ENCODE peak calls at places on chromosome 21, in ten cellular contexts. C is fibroblast of lung; R is uterus; A is tibial nerve; E is hepatocyte; J is tibial artery; T is CD8-positive, alpha-beta memory T cell; X is right cardiac atrium; K is left ventricle myocardium inferior; Y is esophagus muscularis mucosa. B is an unnamed sample. For H3K4me1 and H3K27me3, the result is how much of the 10 kb centered on the place peaks cover.

GRCh38 chr21:40631201-40631600 is 215.8 kb downstream of the DSCAM start:
- DNase-seq in Y (no peak), T (no peak), R (no peak), K (no peak), J (no peak), C (peak), X (no peak), A (no peak), E (no peak), B (no peak)

GRCh38 chr21:42200906-42201614 is 17.9 kb upstream of the ABCG1 start:
- DNase-seq in A (no peak), K (no peak), E (no peak), J (no peak), R (no peak), T (no peak), X (no peak), Y (no peak), C (no peak), B (no peak)

GRCh38 chr21:33075128-33075527 is 5.2 kb downstream of the OLIG1 start:
- DNase-seq in C (no peak), X (no peak), A (no peak), T (no peak), Y (no peak), K (no peak), E (peak), R (no peak), J (no peak), B (no peak)

GRCh38 chr21:18244721-18245486 is at the start of gene CHODL:
- DNase-seq in K (peak), J (peak), E (peak), X (peak), Y (no peak), T (no peak), A (no peak), C (peak), R (no peak), B (no peak)

GRCh38 chr21:42547001-42547905 is 33.6 kb downstream of the SLC37A1 start:
- DNase-seq in T (no peak), Y (no peak), J (no peak), X (no peak), C (no peak), A (no peak), R (no peak), E (no peak), K (no peak), B (no peak)

GRCh38 chr21:17387030-17387617 is 125.7 kb upstream of the CXADR start:
- DNase-seq in C (peak), J (no peak), A (no peak), Y (no peak), K (no peak), T (peak), E (peak), X (no peak), R (peak), B (peak)

GRCh38 chr21:44995257-44995941 is 55.6 kb downstream of the SLX9 start:
- DNase-seq in T (no peak), C (no peak), E (no peak), A (no peak), R (no peak), X (peak), J (no peak), K (no peak), Y (no peak), B (no peak)

GRCh38 chr21:43984905-43985689 is 27.0 kb upstream of the TRAPPC10 start:
- DNase-seq in E (no peak), Y (no peak), R (no peak), X (no peak), J (no peak), K (no peak), A (no peak), C (peak), T (no peak), B (no peak)

GRCh38 chr21:23950344-23950743 is 1656.9 kb downstream of the MRPL39 start:
- DNase-seq in K (no peak), E (no peak), A (no peak), C (no peak), Y (no peak), X (no peak), J (no peak), T (no peak), R (no peak), B (no peak)

GRCh38 chr21:45695086-45695485 is 51.6 kb downstream of the PCBP3 start:
- DNase-seq in Y (no peak), X (no peak), C (no peak), K (no peak), R (no peak), T (no peak), E (no peak), J (no peak), A (no peak), B (no peak)

GRCh38 chr21:17780539-17780938 is 38.6 kb downstream of the C21orf91 start:
- DNase-seq in K (no peak), A (no peak), E (no peak), X (no peak), Y (no peak), R (no peak), C (peak), J (no peak), T (peak), B (peak)

GRCh38 chr21:27802816-27803475 is 836.1 kb upstream of the ADAMTS5 start:
- DNase-seq in A (no peak), T (no peak), C (no peak), E (peak), X (no peak), J (no peak), K (no peak), R (peak), Y (no peak), B (no peak)

GRCh38 chr21:42150458-42151085 is 68.4 kb upstream of the ABCG1 start:
- DNase-seq in C (no peak), R (no peak), J (no peak), Y (no peak), X (no peak), E (no peak), A (no peak), T (no peak), K (no peak), B (no peak)

GRCh38 chr21:37153193-37153934 is 80.3 kb downstream of the TTC3 start:
- DNase-seq in A (no peak), R (peak), T (no peak), C (peak), Y (no peak), X (no peak), K (no peak), J (no peak), E (peak), B (no peak)

GRCh38 chr21:43626390-43626789 is 32.9 kb downstream of the HSF2BP start:
- DNase-seq in X (no peak), A (no peak), R (no peak), C (peak), K (no peak), E (peak), Y (no peak), J (no peak), T (no peak), B (no peak)

GRCh38 chr21:44907966-44908364 is 12.7 kb downstream of the ITGB2 start:
- DNase-seq in Y (no peak), E (no peak), R (no peak), C (no peak), J (no peak), T (no peak), X (peak), K (no peak), A (no peak), B (no peak)

GRCh38 chr21:16551101-16551695 is 821.4 kb downstream of the USP25 start:
- DNase-seq in E (no peak), T (no peak), R (no peak), X (no peak), Y (no peak), C (no peak), J (no peak), K (no peak), A (no peak), B (no peak)

GRCh38 chr21:44065428-44065827 is 41.8 kb upstream of the PWP2 start:
- DNase-seq in T (peak), A (no peak), X (no peak), R (no peak), J (no peak), Y (no peak), C (peak), K (no peak), E (no peak), B (peak)

GRCh38 chr21:46608672-46609111 is 3.8 kb upstream of the S100B start:
- DNase-seq in E (no peak), K (no peak), J (no peak), R (no peak), T (no peak), C (no peak), Y (no peak), X (no peak), A (no peak), B (no peak)

GRCh38 chr21:45586289-45586858 is 44.1 kb upstream of the SLC19A1 start:
- DNase-seq in R (no peak), X (no peak), T (no peak), K (no peak), J (no peak), C (no peak), Y (no peak), A (no peak), E (no peak), B (no peak)

GRCh38 chr21:14453339-14453738 is 70.4 kb upstream of the HSPA13 start:
- DNase-seq in Y (no peak), T (no peak), R (no peak), A (no peak), X (no peak), J (no peak), C (no peak), E (peak), K (no peak), B (no peak)

GRCh38 chr21:33124879-33125278 is 54.9 kb downstream of the OLIG1 start:
- DNase-seq in R (no peak), J (no peak), A (no peak), X (no peak), Y (no peak), K (no peak), E (no peak), C (no peak), T (no peak), B (no peak)

GRCh38 chr21:44867999-44868700 is 5.3 kb downstream of the PTTG1IP start:
- DNase-seq in E (no peak), X (no peak), Y (no peak), J (no peak), A (no peak), R (no peak), C (no peak), K (no peak), T (peak), B (peak)

GRCh38 chr21:33115586-33116541 is 45.9 kb downstream of the OLIG1 start:
- DNase-seq in R (no peak), A (no peak), X (no peak), E (no peak), K (no peak), J (no peak), C (no peak), T (no peak), Y (no peak), B (no peak)

GRCh38 chr21:43600642-43601397 is 58.5 kb downstream of the HSF2BP start:
- DNase-seq in A (no peak), J (no peak), K (no peak), X (no peak), R (no peak), Y (no peak), C (peak), E (peak), T (no peak), B (no peak)

GRCh38 chr21:44874497-44875331 is 1.2 kb upstream of the PTTG1IP start:
- DNase-seq in C (no peak), X (peak), E (peak), J (peak), K (peak), Y (no peak), A (no peak), T (peak), R (peak), B (peak)

GRCh38 chr21:43361127-43361492 is 65.8 kb downstream of the SIK1 start:
- DNase-seq in K (peak), J (no peak), T (no peak), X (peak), E (peak), Y (no peak), C (no peak), A (no peak), R (no peak), B (no peak)

GRCh38 chr21:43933680-43934079 is 68.7 kb downstream of the AGPAT3 start:
- DNase-seq in X (peak), Y (no peak), J (no peak), A (no peak), E (no peak), R (no peak), C (no peak), K (no peak), T (no peak), B (no peak)

GRCh38 chr21:38910390-38911008 is 104.8 kb downstream of the ETS2 start:
- DNase-seq in A (no peak), R (no peak), Y (no peak), J (no peak), E (no peak), C (no peak), X (no peak), K (no peak), T (no peak), B (no peak)

GRCh38 chr21:38909929-38910328 is 104.2 kb downstream of the ETS2 start:
- DNase-seq in T (no peak), R (no peak), Y (no peak), C (no peak), E (no peak), K (no peak), J (no peak), A (no peak), X (peak), B (no peak)

GRCh38 chr21:38908537-38908936 is 102.8 kb downstream of the ETS2 start:
- DNase-seq in R (no peak), E (no peak), X (no peak), K (no peak), A (no peak), J (no peak), C (no peak), T (no peak), Y (no peak), B (no peak)

GRCh38 chr21:38911523-38912354 is 106.0 kb downstream of the ETS2 start:
- DNase-seq in C (no peak), E (no peak), T (no peak), R (no peak), K (no peak), X (no peak), Y (peak), A (no peak), J (no peak), B (no peak)

DNA sequence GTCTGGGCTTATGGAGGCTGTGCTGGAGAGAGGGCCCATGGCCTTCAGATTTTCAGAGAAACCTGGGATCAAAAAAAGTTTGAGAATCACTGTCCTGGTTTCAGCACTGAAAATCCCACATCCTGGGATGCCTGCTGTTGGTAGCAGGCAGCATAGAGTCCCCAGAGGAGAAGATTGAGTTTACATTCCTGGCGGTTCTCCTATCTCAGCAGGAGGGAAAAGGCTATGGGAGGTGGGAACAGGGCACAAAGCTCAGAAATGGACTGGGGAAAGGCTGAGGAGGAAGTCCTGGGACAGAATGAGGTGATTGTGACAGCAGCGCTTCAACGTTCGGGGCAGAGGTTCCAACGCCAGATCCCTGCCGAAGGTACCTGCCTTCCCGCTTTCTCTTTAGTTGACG is 103.4 kb downstream of the ETS2 start:
- DNase-seq in K (no peak), E (no peak), C (no peak), X (no peak), J (no peak), Y (no peak), T (no peak), A (no peak), R (no peak), B (no peak)
- H3K4me1 ChIP-seq in K (half or more), E (under half), C (under half), X (under half), J (under half), Y (half or more), T (under half), A (under half), R (under half), B (under half)

GRCh38 chr21:35046880-35047229 is 2.2 kb downstream of the RUNX1 start:
- DNase-seq in K (no peak), X (no peak), T (no peak), R (no peak), A (no peak), J (peak), E (no peak), C (peak), Y (no peak), B (no peak)
- H3K4me3 ChIP-seq in K (peak), X (no peak), T (peak), R (no peak), A (peak), J (peak), E (no peak), C (no peak), Y (peak), B (peak)

GRCh38 chr21:29185172-29185571 is 54.7 kb downstream of the MAP3K7CL start:
- DNase-seq in E (no peak), A (no peak), J (no peak), X (no peak), R (no peak), K (no peak), Y (no peak), C (no peak), T (no peak), B (no peak)

GRCh38 chr21:29182674-29183073 is 52.2 kb downstream of the MAP3K7CL start:
- DNase-seq in Y (no peak), X (no peak), E (no peak), K (no peak), R (no peak), J (no peak), T (no peak), A (no peak), C (no peak), B (no peak)

GRCh38 chr21:29181799-29182470 is 51.5 kb downstream of the MAP3K7CL start:
- DNase-seq in A (no peak), Y (no peak), R (no peak), J (no peak), X (no peak), T (no peak), E (peak), C (peak), K (no peak), B (no peak)

GRCh38 chr21:29185633-29186032 is 55.2 kb downstream of the MAP3K7CL start:
- DNase-seq in K (no peak), E (no peak), A (no peak), Y (no peak), X (no peak), R (no peak), J (no peak), C (no peak), T (no peak), B (no peak)

DNA sequence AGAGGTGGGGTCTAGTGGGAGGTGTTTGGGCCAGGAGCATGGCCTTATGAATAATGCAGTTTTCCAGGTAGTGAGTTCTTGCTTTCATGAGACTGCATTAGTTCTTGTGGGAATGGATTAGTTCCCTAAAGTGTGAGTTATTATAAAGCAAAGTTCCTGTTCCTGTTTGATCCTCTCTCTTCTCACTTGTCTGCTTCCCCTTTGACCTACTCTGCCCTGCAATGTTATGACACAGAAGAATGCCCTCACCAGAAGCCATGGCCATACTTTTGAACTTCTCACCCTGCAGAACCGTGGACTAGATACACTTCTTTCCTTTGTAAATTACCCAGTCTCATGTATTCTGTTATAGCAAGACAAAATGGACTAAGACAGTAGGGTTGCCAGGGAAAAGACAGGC is 53.6 kb downstream of the MAP3K7CL start:
- DNase-seq in Y (no peak), X (no peak), E (no peak), J (no peak), C (no peak), T (no peak), R (no peak), A (no peak), K (no peak), B (no peak)
- H3K27me3 ChIP-seq in Y (under half), X (under half), E (under half), J (under half), C (under half), T (under half), R (under half), A (under half), K (under half), B (under half)

GRCh38 chr21:34840693-34841092 is 171.9 kb downstream of the CLIC6 start:
- DNase-seq in Y (no peak), C (no peak), J (no peak), X (no peak), E (no peak), K (no peak), R (no peak), T (no peak), A (no peak), B (no peak)
- H3K4me1 ChIP-seq in Y (under half), C (under half), J (under half), X (under half), E (under half), K (under half), R (under half), T (under half), A (under half), B (under half)

DNA sequence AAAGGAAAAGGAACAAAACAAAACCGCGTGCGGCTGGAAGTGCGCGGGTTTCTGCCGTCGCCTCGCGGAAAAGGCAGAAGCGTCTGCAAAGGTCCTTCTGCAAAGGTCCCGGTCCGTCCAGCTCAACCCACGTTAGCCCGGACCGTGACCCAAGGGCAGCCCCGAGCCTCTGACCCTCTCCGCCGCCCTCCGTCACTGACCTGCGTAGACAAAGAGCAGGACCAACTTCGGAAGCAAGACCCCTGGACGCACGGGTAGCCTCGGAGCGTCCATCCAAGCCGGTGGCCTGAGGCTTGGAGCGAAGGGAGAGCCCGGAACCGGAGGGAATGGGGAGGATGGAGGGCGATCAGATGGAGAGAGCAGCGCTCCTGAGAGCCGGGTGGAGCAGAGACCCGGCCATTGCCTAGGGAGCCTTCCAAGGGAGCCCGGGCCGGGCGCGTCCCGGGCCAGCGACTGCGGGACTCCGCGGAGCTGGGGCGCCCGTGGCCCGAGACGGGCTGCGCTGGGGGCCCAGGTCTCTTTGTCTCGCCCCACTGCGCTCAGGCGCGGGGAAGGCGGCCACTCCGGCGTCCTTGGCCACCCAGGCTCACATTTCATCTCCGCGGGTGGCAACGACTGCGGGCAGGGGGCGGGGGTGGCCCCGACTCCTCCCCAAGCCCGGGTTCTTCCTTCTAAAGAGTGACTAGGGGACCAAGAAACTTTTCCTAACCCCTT is at the start of gene CYYR1:
- DNase-seq in K (peak), E (peak), Y (no peak), T (no peak), J (no peak), X (peak), C (peak), R (no peak), A (no peak), B (no peak)
- H3K4me3 ChIP-seq in K (peak), E (peak), Y (peak), T (no peak), J (peak), X (peak), C (no peak), R (peak), A (peak), B (no peak)

B was measured in CD4-positive, alpha-beta memory T cell.